ENCODE peak calls at places on chromosomes 3 and 15, in four cellular contexts. One of them, this sample, is unnamed.
A peak's percentile ranks its signal among the peaks of the same experiment; 100 is the strongest.

GRCh38 chr3:125593991-125594574 is 1.2 kb downstream of the OSBPL11 start:
- DNase-seq in psoas muscle: no peak
- DNase-seq in heart left ventricle: no peak
- DNase-seq in cardiac muscle cell: no peak
- DNase-seq in this sample: no peak

GRCh38 chr3:181709537-181710279 is 2.0 kb upstream of the SOX2 start:
- DNase-seq in psoas muscle: peak; percentile 57
- DNase-seq in heart left ventricle: peak; percentile 68
- DNase-seq in cardiac muscle cell: peak; percentile 88
- DNase-seq in this sample: peak; percentile 44

GRCh38 chr3:130839815-130840214 is 54.1 kb upstream of the ATP2C1 start:
- DNase-seq in psoas muscle: no peak
- DNase-seq in heart left ventricle: no peak
- DNase-seq in cardiac muscle cell: peak; percentile 19
- DNase-seq in this sample: no peak

GRCh38 chr3:44976002-44976815 is at the start of the genes EXOSC7 and ZDHHC3:
- DNase-seq in psoas muscle: peak; percentile 89
- DNase-seq in heart left ventricle: peak; percentile 90
- DNase-seq in cardiac muscle cell: peak; percentile 93
- DNase-seq in this sample: peak; percentile 81

GRCh38 chr3:176347424-176348146 is 849.7 kb downstream of the TBL1XR1 start:
- DNase-seq in psoas muscle: no peak
- DNase-seq in heart left ventricle: no peak
- DNase-seq in cardiac muscle cell: no peak
- DNase-seq in this sample: no peak

GRCh38 chr3:197333901-197334639 is 35.7 kb upstream of the DLG1 start:
- DNase-seq in psoas muscle: no peak
- DNase-seq in heart left ventricle: no peak
- DNase-seq in cardiac muscle cell: peak; percentile 42
- DNase-seq in this sample: no peak

GRCh38 chr3:36965440-36965839 is 20.6 kb upstream of the TRANK1 start:
- DNase-seq in psoas muscle: no peak
- DNase-seq in heart left ventricle: no peak
- DNase-seq in cardiac muscle cell: no peak
- DNase-seq in this sample: no peak

GRCh38 chr15:30978328-30978727 is 13.1 kb downstream of the MTMR10 start:
- DNase-seq in psoas muscle: no peak
- DNase-seq in heart left ventricle: no peak
- DNase-seq in cardiac muscle cell: peak; percentile 3
- DNase-seq in this sample: no peak

GRCh38 chr3:113255100-113255853 is 43.9 kb downstream of the BOC start:
- DNase-seq in psoas muscle: no peak
- DNase-seq in heart left ventricle: no peak
- DNase-seq in cardiac muscle cell: no peak
- DNase-seq in this sample: no peak

GRCh38 chr3:116939550-116939949 is 230.0 kb downstream of the TUSC7 start:
- DNase-seq in psoas muscle: no peak
- DNase-seq in heart left ventricle: no peak
- DNase-seq in cardiac muscle cell: no peak
- DNase-seq in this sample: no peak

GRCh38 chr15:73389971-73390544 is 21.3 kb upstream of the HCN4 start:
- DNase-seq in psoas muscle: no peak
- DNase-seq in heart left ventricle: no peak
- DNase-seq in cardiac muscle cell: no peak
- DNase-seq in this sample: no peak

GRCh38 chr3:54358969-54359648 is 236.8 kb downstream of the CACNA2D3 start:
- DNase-seq in psoas muscle: peak; percentile 33
- DNase-seq in heart left ventricle: peak; percentile 59
- DNase-seq in cardiac muscle cell: no peak
- DNase-seq in this sample: no peak

DNA sequence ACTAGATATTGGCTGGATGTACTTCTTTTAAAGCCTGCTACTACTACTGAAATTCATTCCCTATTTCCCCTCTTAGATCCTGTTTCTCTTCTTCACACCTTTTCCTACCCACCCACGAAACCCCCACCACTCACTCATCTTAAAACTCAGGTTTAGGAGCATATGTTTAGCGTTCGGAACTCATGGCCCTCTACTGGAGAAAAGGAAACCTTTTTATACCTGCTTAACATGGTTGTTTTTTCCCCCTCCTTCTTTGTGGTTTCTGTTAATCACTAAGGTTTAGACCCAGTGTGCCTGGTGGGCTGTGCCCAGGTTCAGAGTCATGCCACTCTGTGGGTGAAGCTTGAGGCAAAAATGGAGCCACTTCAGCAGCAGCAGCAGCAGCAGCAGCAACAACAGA is 2.6 kb downstream of the ARID3B start:
- DNase-seq in psoas muscle: no peak
- DNase-seq in heart left ventricle: no peak
- DNase-seq in cardiac muscle cell: no peak
- DNase-seq in this sample: no peak
- TF ChIP-seq CTCF in psoas muscle: no peak
- TF ChIP-seq CTCF in heart left ventricle: no peak
- TF ChIP-seq CTCF in cardiac muscle cell: peak; percentile 3
- TF ChIP-seq CTCF in this sample: no peak

DNA sequence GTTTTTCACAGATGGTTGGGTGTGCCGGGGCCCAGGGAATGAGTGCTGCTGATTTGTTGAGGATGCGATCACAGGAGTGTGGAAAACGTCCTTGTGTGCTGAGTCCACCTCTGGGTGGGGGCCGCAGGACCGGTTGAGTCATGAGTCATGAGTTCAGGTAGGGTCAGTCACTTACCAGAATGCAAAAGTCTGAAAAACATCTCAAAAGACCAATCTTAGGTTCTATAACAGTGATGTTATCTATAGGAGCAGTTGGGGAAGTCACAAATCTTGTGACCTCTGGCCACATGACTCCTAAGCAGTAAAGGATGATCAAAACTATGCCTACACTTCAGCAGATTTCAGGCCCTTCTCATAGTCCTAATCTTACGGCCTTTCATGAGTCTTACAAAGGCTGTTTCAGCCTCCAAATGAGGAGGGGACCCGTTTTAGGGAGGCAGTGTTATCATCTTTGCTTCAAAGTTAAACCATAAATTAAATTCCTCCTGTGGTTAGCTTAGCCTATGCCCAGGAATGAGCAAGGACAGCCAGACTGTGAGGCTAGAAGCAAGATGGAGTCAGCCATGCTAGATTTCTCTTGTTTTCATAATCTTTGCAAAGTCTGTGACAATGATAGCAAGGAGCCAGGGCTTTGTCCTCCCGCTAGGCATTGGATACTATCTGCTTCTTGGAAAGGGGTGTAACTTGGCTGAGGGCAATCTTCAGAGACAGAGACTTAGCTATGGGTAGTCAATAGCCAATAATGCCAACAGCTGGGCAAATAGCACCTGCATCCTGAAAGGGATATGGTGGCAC is 30.6 kb upstream of the PIAS1 start:
- DNase-seq in psoas muscle: no peak
- DNase-seq in heart left ventricle: no peak
- DNase-seq in cardiac muscle cell: no peak
- DNase-seq in this sample: no peak
- H3K9me3 ChIP-seq in psoas muscle: no peaks in the 10 kb centered on the region
- H3K9me3 ChIP-seq in heart left ventricle: no peaks in the 10 kb centered on the region
- H3K9me3 ChIP-seq in cardiac muscle cell: no peaks in the 10 kb centered on the region
- H3K9me3 ChIP-seq in this sample: no peaks in the 10 kb centered on the region

GRCh38 chr15:66702770-66703539 is 919 bp downstream of the SMAD6 start:
- DNase-seq in psoas muscle: peak; percentile 29
- DNase-seq in heart left ventricle: peak; percentile 25
- DNase-seq in cardiac muscle cell: peak; percentile 51
- DNase-seq in this sample: no peak

GRCh38 chr15:66704783-66705113 is 2.7 kb downstream of the SMAD6 start:
- DNase-seq in psoas muscle: no peak
- DNase-seq in heart left ventricle: no peak
- DNase-seq in cardiac muscle cell: no peak
- DNase-seq in this sample: no peak

GRCh38 chr15:66705277-66705927 is 3.4 kb downstream of the SMAD6 start:
- DNase-seq in psoas muscle: no peak
- DNase-seq in heart left ventricle: no peak
- DNase-seq in cardiac muscle cell: no peak
- DNase-seq in this sample: no peak

GRCh38 chr15:66703540-66703941 is 1.5 kb downstream of the SMAD6 start:
- DNase-seq in psoas muscle: peak; percentile 39
- DNase-seq in heart left ventricle: peak; percentile 42
- DNase-seq in cardiac muscle cell: no peak
- DNase-seq in this sample: no peak

GRCh38 chr15:66704019-66704782 is 2.2 kb downstream of the SMAD6 start:
- DNase-seq in psoas muscle: no peak
- DNase-seq in heart left ventricle: no peak
- DNase-seq in cardiac muscle cell: no peak
- DNase-seq in this sample: no peak
- H3K4me3 ChIP-seq in psoas muscle: peak overlapping the region; percentile 85
- H3K4me3 ChIP-seq in heart left ventricle: peak overlapping the region; percentile 68
- H3K4me3 ChIP-seq in cardiac muscle cell: peak overlapping the region; percentile 100
- H3K4me3 ChIP-seq in this sample: peak overlapping the region; percentile 84

DNA sequence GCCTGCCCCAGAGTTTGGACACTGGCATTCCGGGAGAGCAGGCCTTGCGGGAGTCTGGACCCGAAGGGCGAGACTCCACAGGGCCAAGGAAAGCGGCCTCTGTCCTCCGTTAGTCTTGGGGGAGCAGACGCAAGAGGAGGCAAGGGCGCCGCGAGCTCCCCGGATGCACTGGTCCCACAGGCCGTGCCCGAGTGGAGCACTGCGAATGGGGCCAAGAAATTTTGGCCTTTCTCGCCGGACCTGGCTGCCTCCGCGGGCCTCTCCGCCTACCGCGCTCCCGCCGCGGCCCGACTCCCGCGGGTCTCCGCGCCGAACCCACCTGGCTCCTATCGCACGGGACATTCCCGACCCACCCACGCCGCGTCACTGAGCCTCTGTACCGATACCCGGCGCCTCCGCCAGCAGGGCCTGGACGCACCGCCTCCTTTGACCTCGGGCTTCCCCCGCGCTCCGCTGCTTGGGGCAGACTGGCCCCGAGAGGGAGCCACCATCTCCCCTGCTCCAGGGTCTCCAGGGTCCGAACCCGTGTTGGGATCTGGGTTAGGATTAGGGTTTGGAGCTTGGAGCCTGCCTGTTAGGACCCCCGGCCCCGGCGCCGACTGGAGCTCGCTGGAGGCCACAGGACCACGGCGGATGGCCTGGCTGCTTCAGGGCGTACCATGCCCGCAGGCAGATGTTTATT is 11.8 kb downstream of the SHOX2 start:
- DNase-seq in psoas muscle: no peak
- DNase-seq in heart left ventricle: no peak
- DNase-seq in cardiac muscle cell: no peak
- DNase-seq in this sample: no peak
- TF ChIP-seq CTCF in psoas muscle: no peak
- TF ChIP-seq CTCF in heart left ventricle: no peak
- TF ChIP-seq CTCF in cardiac muscle cell: no peak
- TF ChIP-seq CTCF in this sample: no peak

DNA sequence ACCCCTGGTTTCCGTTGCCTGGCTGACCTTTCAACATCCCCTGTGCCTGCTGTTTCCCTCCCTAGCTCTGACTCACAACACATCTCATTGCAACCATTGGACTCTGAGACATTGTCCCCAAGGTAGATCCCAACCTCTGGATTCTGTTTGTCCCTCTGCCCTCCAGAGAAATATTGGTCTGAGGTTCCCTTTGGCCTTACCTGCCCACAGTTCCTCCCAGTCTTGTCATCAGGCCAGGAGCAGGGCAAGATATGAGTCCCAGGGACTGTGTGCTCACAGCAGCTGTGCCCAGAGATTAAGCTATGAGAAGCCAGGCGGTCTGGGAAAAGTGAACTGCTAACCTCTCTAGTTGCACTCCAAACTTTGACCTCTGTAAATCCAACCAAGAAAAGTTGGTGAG is 168.2 kb upstream of the NR2F2 start:
- DNase-seq in psoas muscle: no peak
- DNase-seq in heart left ventricle: no peak
- DNase-seq in cardiac muscle cell: no peak
- DNase-seq in this sample: no peak
- H3K9me3 ChIP-seq in psoas muscle: no peaks in the 10 kb centered on the region
- H3K9me3 ChIP-seq in heart left ventricle: no peaks in the 10 kb centered on the region
- H3K9me3 ChIP-seq in cardiac muscle cell: no peaks in the 10 kb centered on the region
- H3K9me3 ChIP-seq in this sample: no peaks in the 10 kb centered on the region